ENCODE peak calls at places on chromosomes 11 and 22, in nine cellular contexts. T is mucosa of descending colon, N is cardiac muscle cell, Y is A549, Q is upper lobe of right lung, X is tibial artery, K is colonic mucosa, F is left ventricle myocardium inferior, I is lower lobe of right lung. C is an unnamed sample.

GRCh38 chr22:41976961-41977566 is 7.8 kb downstream of the SEPTIN3 start:
- DNase-seq in F (no peak), T (no peak), N (no peak), K (no peak), X (no peak), I (no peak), Q (no peak), Y (no peak), C (no peak)

GRCh38 chr11:63503492-63503891 is 2.4 kb upstream of the LGALS12 start:
- DNase-seq in I (peak; percentile 68), Y (no peak), F (no peak), X (no peak), K (no peak), N (no peak), T (no peak), Q (no peak), C (no peak)

GRCh38 chr11:130464289-130464812 is 15.9 kb downstream of the ADAMTS15 start:
- DNase-seq in I (no peak), N (no peak), Y (no peak), F (no peak), T (no peak), Q (no peak), K (no peak), X (no peak), C (no peak)

GRCh38 chr11:65169164-65169641 is 830 bp upstream of the SPDYC start:
- DNase-seq in I (no peak), K (no peak), N (no peak), T (no peak), X (no peak), Q (no peak), Y (no peak), F (no peak), C (no peak)

GRCh38 chr11:96607890-96608558 is 218.2 kb downstream of the JRKL start:
- DNase-seq in Y (no peak), I (no peak), K (no peak), N (no peak), X (no peak), F (no peak), Q (no peak), T (no peak), C (no peak)

GRCh38 chr11:58564226-58564625 is 11.4 kb downstream of the LPXN start:
- DNase-seq in X (no peak), T (no peak), K (no peak), N (no peak), I (no peak), Y (no peak), F (no peak), Q (no peak), C (no peak)

GRCh38 chr22:24975813-24976341 is 23.4 kb downstream of the KIAA1671 start:
- DNase-seq in N (no peak), I (no peak), X (peak; percentile 90), Y (no peak), Q (no peak), K (no peak), T (peak; percentile 71), F (peak; percentile 76), C (peak; percentile 74)

GRCh38 chr22:44805663-44806062 is 53.3 kb downstream of the ARHGAP8 start:
- DNase-seq in Q (no peak), T (no peak), F (no peak), K (no peak), N (no peak), I (no peak), X (no peak), Y (no peak), C (no peak)

GRCh38 chr11:16013649-16014275 is 342.6 kb downstream of the SOX6 start:
- DNase-seq in X (no peak), Q (no peak), T (no peak), K (no peak), F (no peak), Y (no peak), I (no peak), N (no peak), C (no peak)

GRCh38 chr11:9735236-9735635 is 71.4 kb downstream of the SWAP70 start:
- DNase-seq in Y (no peak), Q (no peak), I (no peak), K (no peak), F (no peak), X (no peak), T (no peak), N (no peak), C (no peak)

GRCh38 chr11:104339383-104339831 is 175.5 kb upstream of the PDGFD start:
- DNase-seq in F (no peak), X (no peak), Q (no peak), T (no peak), N (no peak), K (no peak), Y (no peak), I (no peak), C (no peak)

GRCh38 chr11:10930224-10930960 is 72.5 kb upstream of the ZBED5 start:
- DNase-seq in F (no peak), X (no peak), Y (no peak), T (no peak), N (no peak), Q (no peak), I (no peak), K (peak; percentile 42), C (no peak)
- TF ChIP-seq CTCF in F (no peak), X (no peak), Y (no peak), T (no peak), N (no peak), Q (no peak), I (no peak), K (no peak), C (no peak)

GRCh38 chr22:47324435-47324990 is 562.1 kb downstream of the TBC1D22A start:
- DNase-seq in T (no peak), Y (no peak), F (no peak), X (no peak), N (no peak), I (no peak), K (no peak), Q (no peak), C (no peak)

GRCh38 chr22:47320560-47320959 is 558.1 kb downstream of the TBC1D22A start:
- DNase-seq in K (no peak), I (no peak), X (no peak), Y (no peak), N (no peak), F (no peak), Q (no peak), T (no peak), C (no peak)

GRCh38 chr22:47325249-47325648 is 562.8 kb downstream of the TBC1D22A start:
- DNase-seq in K (no peak), I (no peak), Y (no peak), Q (no peak), X (no peak), N (no peak), F (no peak), T (no peak), C (no peak)

GRCh38 chr22:47323518-47323917 is 561.1 kb downstream of the TBC1D22A start:
- DNase-seq in K (no peak), I (no peak), Q (no peak), F (no peak), Y (no peak), T (no peak), X (no peak), N (no peak), C (no peak)

GRCh38 chr22:47322854-47323253 is 560.4 kb downstream of the TBC1D22A start:
- DNase-seq in Q (no peak), X (no peak), K (no peak), Y (no peak), F (no peak), I (no peak), N (no peak), T (no peak), C (no peak)
- H3K9me3 ChIP-seq in Q (no peaks in the 10 kb centered on the region), X (no peaks in the 10 kb centered on the region), K (no peaks in the 10 kb centered on the region), Y (peaks cover 20% of the 10 kb centered on the region), F (peaks cover 34% of the 10 kb centered on the region), I (peaks cover 18% of the 10 kb centered on the region), N (no peaks in the 10 kb centered on the region), T (peaks cover 10% of the 10 kb centered on the region), C (no peaks in the 10 kb centered on the region)

GRCh38 chr11:3091846-3092602 is 34.8 kb upstream of the CARS1 start:
- DNase-seq in N (peak; percentile 69), X (no peak), F (peak; percentile 62), K (peak; percentile 86), Y (peak; percentile 83), Q (peak; percentile 84), I (peak; percentile 79), T (peak; percentile 79), C (no peak)

GRCh38 chr11:3092603-3093141 is 35.4 kb upstream of the CARS1 start:
- DNase-seq in N (no peak), X (no peak), F (no peak), T (no peak), Q (peak; percentile 61), K (no peak), I (no peak), Y (no peak), C (no peak)

GRCh38 chr11:3091081-3091845 is 34.0 kb upstream of the CARS1 start:
- DNase-seq in X (no peak), Y (no peak), Q (peak; percentile 62), F (no peak), N (no peak), I (peak; percentile 43), K (no peak), T (no peak), C (no peak)

GRCh38 chr11:3094223-3094824 is 37.1 kb upstream of the CARS1 start:
- DNase-seq in F (no peak), X (no peak), K (no peak), T (no peak), Y (no peak), I (peak; percentile 40), N (no peak), Q (peak; percentile 58), C (no peak)

GRCh38 chr11:3093281-3094191 is 36.3 kb upstream of the CARS1 start:
- DNase-seq in I (no peak), X (no peak), Q (peak; percentile 55), K (no peak), N (no peak), T (no peak), Y (no peak), F (no peak), C (no peak)
- TF ChIP-seq CTCF in I (no peak), X (no peak), Q (no peak), K (no peak), N (no peak), T (no peak), Y (no peak), F (no peak), C (no peak)

GRCh38 chr11:116542386-116542785 is 230.4 kb downstream of the BUD13 start:
- DNase-seq in Q (no peak), Y (no peak), K (no peak), X (peak; percentile 10), F (no peak), T (no peak), I (no peak), N (no peak), C (no peak)
- H3K9me3 ChIP-seq in Q (no peaks in the 10 kb centered on the region), Y (no peaks in the 10 kb centered on the region), K (no peaks in the 10 kb centered on the region), X (no peaks in the 10 kb centered on the region), F (no peaks in the 10 kb centered on the region), T (no peaks in the 10 kb centered on the region), I (no peaks in the 10 kb centered on the region), N (no peaks in the 10 kb centered on the region), C (no peaks in the 10 kb centered on the region)

GRCh38 chr11:118789501-118790356 is 1.2 kb downstream of the DDX6 start:
- DNase-seq in F (no peak), K (peak; percentile 63), T (no peak), Y (peak; percentile 12), I (no peak), Q (no peak), X (peak; percentile 68), N (peak; percentile 13), C (no peak)
- TF ChIP-seq CTCF in F (no peak), K (no peak), T (no peak), Y (no peak), I (no peak), Q (no peak), X (no peak), N (no peak), C (no peak)